ENCODE peak calls at places on chromosome 3, in ten cellular contexts. One of them, this sample, is unnamed.
A peak's percentile ranks its signal among the peaks of the same experiment; 100 is the strongest.

GRCh38 chr3:53844262-53845102 is 1.7 kb downstream of the CHDH start:
- DNase-seq in cardiac fibroblast: no peak
- DNase-seq in fibroblast of villous mesenchyme: no peak
- DNase-seq in uterus: no peak
- DNase-seq in kidney: no peak
- DNase-seq in OCI-LY7: peak; percentile 12
- DNase-seq in ovary: no peak
- DNase-seq in GM12865: peak; percentile 17
- DNase-seq in gastrocnemius medialis: no peak
- DNase-seq in adrenal gland: no peak
- DNase-seq in this sample: no peak

GRCh38 chr3:13262493-13263211 is 157.5 kb downstream of the NUP210 start:
- DNase-seq in cardiac fibroblast: no peak
- DNase-seq in fibroblast of villous mesenchyme: peak; percentile 4
- DNase-seq in uterus: no peak
- DNase-seq in kidney: no peak
- DNase-seq in OCI-LY7: peak; percentile 57
- DNase-seq in ovary: no peak
- DNase-seq in GM12865: no peak
- DNase-seq in gastrocnemius medialis: no peak
- DNase-seq in adrenal gland: no peak
- DNase-seq in this sample: no peak

GRCh38 chr3:178646205-178646604 is 110.0 kb downstream of the KCNMB2 start:
- DNase-seq in cardiac fibroblast: peak; percentile 6
- DNase-seq in fibroblast of villous mesenchyme: no peak
- DNase-seq in uterus: no peak
- DNase-seq in kidney: no peak
- DNase-seq in OCI-LY7: no peak
- DNase-seq in ovary: no peak
- DNase-seq in GM12865: no peak
- DNase-seq in gastrocnemius medialis: no peak
- DNase-seq in adrenal gland: no peak
- DNase-seq in this sample: no peak

GRCh38 chr3:8482960-8483665 is 18.5 kb upstream of the LMCD1 start:
- DNase-seq in cardiac fibroblast: peak; percentile 96
- DNase-seq in fibroblast of villous mesenchyme: peak; percentile 96
- DNase-seq in uterus: peak; percentile 71
- DNase-seq in kidney: peak; percentile 80
- DNase-seq in OCI-LY7: no peak
- DNase-seq in ovary: peak; percentile 82
- DNase-seq in GM12865: no peak
- DNase-seq in gastrocnemius medialis: peak; percentile 81
- DNase-seq in adrenal gland: peak; percentile 57
- DNase-seq in this sample: peak; percentile 93

GRCh38 chr3:123104550-123104949 is 37.7 kb downstream of the PDIA5 start:
- DNase-seq in cardiac fibroblast: peak; percentile 62
- DNase-seq in fibroblast of villous mesenchyme: peak; percentile 91
- DNase-seq in uterus: no peak
- DNase-seq in kidney: no peak
- DNase-seq in OCI-LY7: no peak
- DNase-seq in ovary: no peak
- DNase-seq in GM12865: no peak
- DNase-seq in gastrocnemius medialis: no peak
- DNase-seq in adrenal gland: peak; percentile 80
- DNase-seq in this sample: no peak

GRCh38 chr3:143850877-143851276 is 2.6 kb upstream of the SLC9A9 start:
- DNase-seq in cardiac fibroblast: no peak
- DNase-seq in fibroblast of villous mesenchyme: no peak
- DNase-seq in uterus: no peak
- DNase-seq in kidney: no peak
- DNase-seq in OCI-LY7: no peak
- DNase-seq in ovary: no peak
- DNase-seq in GM12865: peak; percentile 74
- DNase-seq in gastrocnemius medialis: no peak
- DNase-seq in adrenal gland: peak; percentile 25
- DNase-seq in this sample: no peak

GRCh38 chr3:115623414-115623868 is at the start of gene GAP43:
- DNase-seq in cardiac fibroblast: peak; percentile 75
- DNase-seq in fibroblast of villous mesenchyme: peak; percentile 47
- DNase-seq in uterus: peak; percentile 22
- DNase-seq in kidney: peak; percentile 76
- DNase-seq in OCI-LY7: no peak
- DNase-seq in ovary: peak; percentile 22
- DNase-seq in GM12865: no peak
- DNase-seq in gastrocnemius medialis: no peak
- DNase-seq in adrenal gland: peak; percentile 57
- DNase-seq in this sample: peak; percentile 42

GRCh38 chr3:47578691-47579632 is at the start of gene CSPG5:
- DNase-seq in cardiac fibroblast: no peak
- DNase-seq in fibroblast of villous mesenchyme: no peak
- DNase-seq in uterus: no peak
- DNase-seq in kidney: peak; percentile 75
- DNase-seq in OCI-LY7: no peak
- DNase-seq in ovary: no peak
- DNase-seq in GM12865: no peak
- DNase-seq in gastrocnemius medialis: no peak
- DNase-seq in adrenal gland: no peak
- DNase-seq in this sample: no peak

GRCh38 chr3:54146383-54147239 is 24.3 kb downstream of the CACNA2D3 start:
- DNase-seq in cardiac fibroblast: peak; percentile 64
- DNase-seq in fibroblast of villous mesenchyme: peak; percentile 2
- DNase-seq in uterus: no peak
- DNase-seq in kidney: peak; percentile 85
- DNase-seq in OCI-LY7: peak; percentile 14
- DNase-seq in ovary: peak; percentile 54
- DNase-seq in GM12865: peak; percentile 33
- DNase-seq in gastrocnemius medialis: peak; percentile 48
- DNase-seq in adrenal gland: peak; percentile 64
- DNase-seq in this sample: no peak

GRCh38 chr3:128319741-128320141 is 146.9 kb downstream of the DNAJB8 start:
- DNase-seq in cardiac fibroblast: no peak
- DNase-seq in fibroblast of villous mesenchyme: no peak
- DNase-seq in uterus: peak; percentile 6
- DNase-seq in kidney: no peak
- DNase-seq in OCI-LY7: no peak
- DNase-seq in ovary: no peak
- DNase-seq in GM12865: no peak
- DNase-seq in gastrocnemius medialis: peak; percentile 50
- DNase-seq in adrenal gland: peak; percentile 2
- DNase-seq in this sample: no peak

GRCh38 chr3:102532901-102533300 is 98.1 kb downstream of the ZPLD1 start:
- DNase-seq in cardiac fibroblast: peak; percentile 39
- DNase-seq in fibroblast of villous mesenchyme: peak; percentile 67
- DNase-seq in uterus: no peak
- DNase-seq in kidney: no peak
- DNase-seq in OCI-LY7: peak; percentile 3
- DNase-seq in ovary: no peak
- DNase-seq in GM12865: peak; percentile 5
- DNase-seq in gastrocnemius medialis: no peak
- DNase-seq in adrenal gland: no peak
- DNase-seq in this sample: no peak

GRCh38 chr3:33355611-33356010 is 78.4 kb downstream of the FBXL2 start:
- DNase-seq in cardiac fibroblast: peak; percentile 68
- DNase-seq in fibroblast of villous mesenchyme: peak; percentile 30
- DNase-seq in uterus: no peak
- DNase-seq in kidney: no peak
- DNase-seq in OCI-LY7: no peak
- DNase-seq in ovary: no peak
- DNase-seq in GM12865: no peak
- DNase-seq in gastrocnemius medialis: no peak
- DNase-seq in adrenal gland: no peak
- DNase-seq in this sample: peak; percentile 54

GRCh38 chr3:161266731-161267150 is 45.6 kb downstream of the NMD3 start:
- DNase-seq in cardiac fibroblast: peak; percentile 56
- DNase-seq in fibroblast of villous mesenchyme: peak; percentile 79
- DNase-seq in uterus: no peak
- DNase-seq in kidney: no peak
- DNase-seq in OCI-LY7: no peak
- DNase-seq in ovary: no peak
- DNase-seq in GM12865: no peak
- DNase-seq in gastrocnemius medialis: no peak
- DNase-seq in adrenal gland: no peak
- DNase-seq in this sample: peak; percentile 43

GRCh38 chr3:37982351-37982750 is 8.2 kb upstream of the VILL start:
- DNase-seq in cardiac fibroblast: no peak
- DNase-seq in fibroblast of villous mesenchyme: no peak
- DNase-seq in uterus: no peak
- DNase-seq in kidney: no peak
- DNase-seq in OCI-LY7: no peak
- DNase-seq in ovary: no peak
- DNase-seq in GM12865: no peak
- DNase-seq in gastrocnemius medialis: no peak
- DNase-seq in adrenal gland: no peak
- DNase-seq in this sample: no peak

GRCh38 chr3:105394177-105394576 is 27.5 kb downstream of the ALCAM start:
- DNase-seq in cardiac fibroblast: peak; percentile 85
- DNase-seq in fibroblast of villous mesenchyme: peak; percentile 86
- DNase-seq in uterus: no peak
- DNase-seq in kidney: no peak
- DNase-seq in OCI-LY7: no peak
- DNase-seq in ovary: no peak
- DNase-seq in GM12865: no peak
- DNase-seq in gastrocnemius medialis: no peak
- DNase-seq in adrenal gland: no peak
- DNase-seq in this sample: no peak

GRCh38 chr3:46566040-46566631 is at the start of gene LRRC2:
- DNase-seq in cardiac fibroblast: peak; percentile 79
- DNase-seq in fibroblast of villous mesenchyme: peak; percentile 63
- DNase-seq in uterus: peak; percentile 74
- DNase-seq in kidney: peak; percentile 70
- DNase-seq in OCI-LY7: no peak
- DNase-seq in ovary: peak; percentile 71
- DNase-seq in GM12865: peak; percentile 19
- DNase-seq in gastrocnemius medialis: peak; percentile 92
- DNase-seq in adrenal gland: peak; percentile 26
- DNase-seq in this sample: peak; percentile 8

GRCh38 chr3:149604125-149604851 is 53.5 kb downstream of the WWTR1 start:
- DNase-seq in cardiac fibroblast: no peak
- DNase-seq in fibroblast of villous mesenchyme: no peak
- DNase-seq in uterus: no peak
- DNase-seq in kidney: no peak
- DNase-seq in OCI-LY7: no peak
- DNase-seq in ovary: no peak
- DNase-seq in GM12865: no peak
- DNase-seq in gastrocnemius medialis: no peak
- DNase-seq in adrenal gland: no peak
- DNase-seq in this sample: no peak
- H3K4me3 ChIP-seq in cardiac fibroblast: no peak overlapping the region
- H3K4me3 ChIP-seq in fibroblast of villous mesenchyme: no peak overlapping the region
- H3K4me3 ChIP-seq in uterus: no peak overlapping the region
- H3K4me3 ChIP-seq in kidney: no peak overlapping the region
- H3K4me3 ChIP-seq in OCI-LY7: no peak overlapping the region
- H3K4me3 ChIP-seq in ovary: no peak overlapping the region
- H3K4me3 ChIP-seq in GM12865: no peak overlapping the region
- H3K4me3 ChIP-seq in gastrocnemius medialis: no peak overlapping the region
- H3K4me3 ChIP-seq in adrenal gland: no peak overlapping the region
- H3K4me3 ChIP-seq in this sample: no peak overlapping the region

GRCh38 chr3:56919137-56919796 is 117.5 kb upstream of the ARHGEF3 start:
- DNase-seq in cardiac fibroblast: no peak
- DNase-seq in fibroblast of villous mesenchyme: no peak
- DNase-seq in uterus: no peak
- DNase-seq in kidney: no peak
- DNase-seq in OCI-LY7: peak; percentile 56
- DNase-seq in ovary: no peak
- DNase-seq in GM12865: no peak
- DNase-seq in gastrocnemius medialis: no peak
- DNase-seq in adrenal gland: no peak
- DNase-seq in this sample: no peak
- TF ChIP-seq CTCF in cardiac fibroblast: no peak
- TF ChIP-seq CTCF in fibroblast of villous mesenchyme: no peak
- TF ChIP-seq CTCF in uterus: no peak
- TF ChIP-seq CTCF in kidney: no peak
- TF ChIP-seq CTCF in OCI-LY7: peak; percentile 64
- TF ChIP-seq CTCF in ovary: no peak
- TF ChIP-seq CTCF in GM12865: no peak
- TF ChIP-seq CTCF in gastrocnemius medialis: no peak
- TF ChIP-seq CTCF in adrenal gland: no peak
- TF ChIP-seq CTCF in this sample: no peak

GRCh38 chr3:184563941-184564684 is 2.5 kb downstream of the EPHB3 start:
- DNase-seq in cardiac fibroblast: no peak
- DNase-seq in fibroblast of villous mesenchyme: no peak
- DNase-seq in uterus: no peak
- DNase-seq in kidney: no peak
- DNase-seq in OCI-LY7: no peak
- DNase-seq in ovary: no peak
- DNase-seq in GM12865: no peak
- DNase-seq in gastrocnemius medialis: no peak
- DNase-seq in adrenal gland: no peak
- DNase-seq in this sample: no peak
- H3K4me3 ChIP-seq in cardiac fibroblast: no peak overlapping the region
- H3K4me3 ChIP-seq in fibroblast of villous mesenchyme: no peak overlapping the region
- H3K4me3 ChIP-seq in uterus: peak overlapping the region; percentile 90
- H3K4me3 ChIP-seq in kidney: no peak overlapping the region
- H3K4me3 ChIP-seq in OCI-LY7: no peak overlapping the region
- H3K4me3 ChIP-seq in ovary: peak overlapping the region; percentile 84
- H3K4me3 ChIP-seq in GM12865: no peak overlapping the region
- H3K4me3 ChIP-seq in gastrocnemius medialis: no peak overlapping the region
- H3K4me3 ChIP-seq in adrenal gland: no peak overlapping the region
- H3K4me3 ChIP-seq in this sample: no peak overlapping the region

DNA sequence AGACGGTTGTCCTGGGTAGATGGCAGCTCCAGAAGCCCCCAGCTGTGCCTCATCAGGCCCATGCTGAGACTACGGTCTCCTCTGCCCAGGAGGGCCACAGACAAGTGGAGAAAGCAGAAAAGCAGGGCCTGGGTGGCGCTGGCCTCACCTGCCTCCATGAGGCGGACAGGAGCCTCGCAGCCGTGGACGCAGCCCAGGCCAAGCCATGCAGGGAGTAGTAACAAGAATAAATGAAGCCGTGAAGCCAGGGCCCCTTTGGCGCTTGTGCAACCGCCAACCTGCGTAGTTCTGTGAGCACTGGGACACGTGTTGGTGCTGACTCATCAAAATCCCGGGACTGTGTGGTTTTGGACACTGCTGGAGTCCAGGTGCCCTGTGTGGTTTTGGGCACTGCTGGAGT is 12.3 kb upstream of the MUC4 start:
- DNase-seq in cardiac fibroblast: no peak
- DNase-seq in fibroblast of villous mesenchyme: no peak
- DNase-seq in uterus: no peak
- DNase-seq in kidney: peak; percentile 69
- DNase-seq in OCI-LY7: no peak
- DNase-seq in ovary: no peak
- DNase-seq in GM12865: no peak
- DNase-seq in gastrocnemius medialis: no peak
- DNase-seq in adrenal gland: peak; percentile 35
- DNase-seq in this sample: no peak
- TF ChIP-seq CTCF in cardiac fibroblast: no peak
- TF ChIP-seq CTCF in fibroblast of villous mesenchyme: no peak
- TF ChIP-seq CTCF in uterus: no peak
- TF ChIP-seq CTCF in kidney: no peak
- TF ChIP-seq CTCF in OCI-LY7: no peak
- TF ChIP-seq CTCF in ovary: no peak
- TF ChIP-seq CTCF in GM12865: no peak
- TF ChIP-seq CTCF in gastrocnemius medialis: no peak
- TF ChIP-seq CTCF in adrenal gland: no peak
- TF ChIP-seq CTCF in this sample: no peak

GRCh38 chr3:63979093-63979492 is 44.2 kb downstream of the PSMD6 start:
- DNase-seq in cardiac fibroblast: peak; percentile 85
- DNase-seq in fibroblast of villous mesenchyme: peak; percentile 87
- DNase-seq in uterus: no peak
- DNase-seq in kidney: no peak
- DNase-seq in OCI-LY7: no peak
- DNase-seq in ovary: no peak
- DNase-seq in GM12865: no peak
- DNase-seq in gastrocnemius medialis: no peak
- DNase-seq in adrenal gland: no peak
- DNase-seq in this sample: no peak
- H3K4me3 ChIP-seq in cardiac fibroblast: no peak overlapping the region
- H3K4me3 ChIP-seq in fibroblast of villous mesenchyme: no peak overlapping the region
- H3K4me3 ChIP-seq in uterus: no peak overlapping the region
- H3K4me3 ChIP-seq in kidney: no peak overlapping the region
- H3K4me3 ChIP-seq in OCI-LY7: no peak overlapping the region
- H3K4me3 ChIP-seq in ovary: no peak overlapping the region
- H3K4me3 ChIP-seq in GM12865: no peak overlapping the region
- H3K4me3 ChIP-seq in gastrocnemius medialis: no peak overlapping the region
- H3K4me3 ChIP-seq in adrenal gland: no peak overlapping the region
- H3K4me3 ChIP-seq in this sample: no peak overlapping the region

This sample was measured in astrocyte of the cerebellum.